ENCODE peak calls at places on chromosomes 2 and 18, in five cellular contexts. One of them, this sample, is unnamed.

GRCh38 chr2:11963966-11964365 is 217.5 kb downstream of the LPIN1 start:
- DNase-seq in gastrocnemius medialis: no peak
- DNase-seq in GM12892: no peak
- DNase-seq in H1: no peak
- DNase-seq in ovary: no peak
- DNase-seq in this sample: no peak

GRCh38 chr18:28159055-28159454 is 17.9 kb downstream of the CDH2 start:
- DNase-seq in H1: no peak
- DNase-seq in GM12892: no peak
- DNase-seq in ovary: no peak
- DNase-seq in gastrocnemius medialis: no peak
- DNase-seq in this sample: no peak

GRCh38 chr2:10966741-10967140 is 55.0 kb downstream of the KCNF1 start:
- DNase-seq in H1: no peak
- DNase-seq in GM12892: no peak
- DNase-seq in ovary: no peak
- DNase-seq in gastrocnemius medialis: no peak
- DNase-seq in this sample: no peak

GRCh38 chr2:108923019-108923700 is 65.9 kb downstream of the EDAR start:
- DNase-seq in gastrocnemius medialis: no peak
- DNase-seq in GM12892: no peak
- DNase-seq in ovary: no peak
- DNase-seq in H1: no peak
- DNase-seq in this sample: no peak

GRCh38 chr2:38444247-38444646 is 67.2 kb upstream of the ATL2 start:
- DNase-seq in ovary: no peak
- DNase-seq in gastrocnemius medialis: no peak
- DNase-seq in H1: peak
- DNase-seq in GM12892: no peak
- DNase-seq in this sample: no peak

GRCh38 chr2:162198239-162198638 is 45.0 kb downstream of the FAP start:
- DNase-seq in GM12892: no peak
- DNase-seq in ovary: no peak
- DNase-seq in H1: no peak
- DNase-seq in gastrocnemius medialis: no peak
- DNase-seq in this sample: no peak

GRCh38 chr2:83368916-83369315 is 1090.2 kb downstream of the SUCLG1 start:
- DNase-seq in ovary: no peak
- DNase-seq in GM12892: no peak
- DNase-seq in H1: no peak
- DNase-seq in gastrocnemius medialis: no peak
- DNase-seq in this sample: no peak

GRCh38 chr2:179936654-179937053 is 70.4 kb downstream of the CWC22 start:
- DNase-seq in GM12892: no peak
- DNase-seq in H1: peak
- DNase-seq in ovary: no peak
- DNase-seq in gastrocnemius medialis: no peak
- DNase-seq in this sample: no peak

GRCh38 chr2:33051586-33052385 is 105.0 kb downstream of the LTBP1 start:
- DNase-seq in GM12892: no peak
- DNase-seq in gastrocnemius medialis: no peak
- DNase-seq in ovary: no peak
- DNase-seq in H1: no peak
- DNase-seq in this sample: no peak

GRCh38 chr2:71683070-71683469 is 229.7 kb downstream of the DYSF start:
- DNase-seq in GM12892: no peak
- DNase-seq in gastrocnemius medialis: peak
- DNase-seq in H1: no peak
- DNase-seq in ovary: no peak
- DNase-seq in this sample: no peak

GRCh38 chr2:24702800-24703199 is 90.4 kb downstream of the PTRHD1 start:
- DNase-seq in ovary: no peak
- DNase-seq in GM12892: no peak
- DNase-seq in gastrocnemius medialis: no peak
- DNase-seq in H1: no peak
- DNase-seq in this sample: no peak

GRCh38 chr2:191065785-191066184 is 51.8 kb upstream of the STAT1 start:
- DNase-seq in gastrocnemius medialis: no peak
- DNase-seq in H1: no peak
- DNase-seq in GM12892: no peak
- DNase-seq in ovary: no peak
- DNase-seq in this sample: no peak

GRCh38 chr2:23566236-23567142 is 181.5 kb downstream of the KLHL29 start:
- DNase-seq in gastrocnemius medialis: no peak
- DNase-seq in ovary: no peak
- DNase-seq in H1: peak
- DNase-seq in GM12892: peak
- DNase-seq in this sample: peak

GRCh38 chr2:203814661-203815540 is 52.7 kb upstream of the CTLA4 start:
- DNase-seq in H1: no peak
- DNase-seq in GM12892: peak
- DNase-seq in gastrocnemius medialis: peak
- DNase-seq in ovary: peak
- DNase-seq in this sample: peak

GRCh38 chr2:158598856-158599517 is 142.2 kb downstream of the PKP4 start:
- DNase-seq in ovary: no peak
- DNase-seq in H1: no peak
- DNase-seq in gastrocnemius medialis: no peak
- DNase-seq in GM12892: no peak
- DNase-seq in this sample: no peak

GRCh38 chr2:20378891-20379519 is 28.4 kb upstream of the PUM2 start:
- DNase-seq in gastrocnemius medialis: peak
- DNase-seq in ovary: peak
- DNase-seq in GM12892: no peak
- DNase-seq in H1: peak
- DNase-seq in this sample: no peak

GRCh38 chr2:96648306-96648705 is 5.7 kb downstream of the FER1L5 start:
- DNase-seq in gastrocnemius medialis: no peak
- DNase-seq in H1: no peak
- DNase-seq in ovary: no peak
- DNase-seq in GM12892: no peak
- DNase-seq in this sample: no peak

GRCh38 chr2:121387591-121388325 is 102.8 kb upstream of the TFCP2L1 start:
- DNase-seq in gastrocnemius medialis: no peak
- DNase-seq in GM12892: no peak
- DNase-seq in H1: no peak
- DNase-seq in ovary: no peak
- DNase-seq in this sample: no peak

GRCh38 chr2:102455061-102455670 is 17.9 kb upstream of the SLC9A4 start:
- DNase-seq in ovary: no peak
- DNase-seq in GM12892: no peak
- DNase-seq in H1: no peak
- DNase-seq in gastrocnemius medialis: no peak
- DNase-seq in this sample: no peak

GRCh38 chr2:18411571-18411970 is 148.9 kb downstream of the RDH14 start:
- DNase-seq in ovary: no peak
- DNase-seq in H1: no peak
- DNase-seq in gastrocnemius medialis: no peak
- DNase-seq in GM12892: no peak
- DNase-seq in this sample: no peak

GRCh38 chr2:207692206-207693065 is 19.0 kb upstream of the CCNYL1 start:
- DNase-seq in ovary: no peak
- DNase-seq in H1: no peak
- DNase-seq in GM12892: peak
- DNase-seq in gastrocnemius medialis: no peak
- DNase-seq in this sample: no peak

GRCh38 chr2:108974674-108975073 is 14.3 kb downstream of the EDAR start:
- DNase-seq in H1: no peak
- DNase-seq in ovary: no peak
- DNase-seq in gastrocnemius medialis: no peak
- DNase-seq in GM12892: no peak
- DNase-seq in this sample: no peak

GRCh38 chr18:70160075-70160678 is 45.3 kb downstream of the RTTN start:
- DNase-seq in ovary: no peak
- DNase-seq in gastrocnemius medialis: no peak
- DNase-seq in H1: no peak
- DNase-seq in GM12892: no peak
- DNase-seq in this sample: no peak

GRCh38 chr2:37832590-37833197 is 92.4 kb upstream of the RMDN2 start:
- DNase-seq in H1: peak
- DNase-seq in GM12892: peak
- DNase-seq in gastrocnemius medialis: peak
- DNase-seq in ovary: peak
- DNase-seq in this sample: peak

GRCh38 chr2:163828760-163829159 is 93.0 kb upstream of the FIGN start:
- DNase-seq in gastrocnemius medialis: no peak
- DNase-seq in ovary: no peak
- DNase-seq in GM12892: no peak
- DNase-seq in H1: no peak
- DNase-seq in this sample: no peak

GRCh38 chr18:21064347-21064746 is 47.3 kb downstream of the ROCK1 start:
- DNase-seq in GM12892: no peak
- DNase-seq in gastrocnemius medialis: no peak
- DNase-seq in ovary: no peak
- DNase-seq in H1: no peak
- DNase-seq in this sample: no peak

GRCh38 chr2:120881981-120882788 is 146.5 kb downstream of the GLI2 start:
- DNase-seq in ovary: no peak
- DNase-seq in H1: no peak
- DNase-seq in gastrocnemius medialis: no peak
- DNase-seq in GM12892: no peak
- DNase-seq in this sample: no peak

GRCh38 chr2:191710411-191710900 is 32.5 kb downstream of the NABP1 start:
- DNase-seq in ovary: no peak
- DNase-seq in GM12892: no peak
- DNase-seq in gastrocnemius medialis: no peak
- DNase-seq in H1: no peak
- DNase-seq in this sample: no peak

GRCh38 chr2:40224321-40224720 is 227.6 kb downstream of the SLC8A1 start:
- DNase-seq in ovary: no peak
- DNase-seq in H1: no peak
- DNase-seq in gastrocnemius medialis: no peak
- DNase-seq in GM12892: no peak
- DNase-seq in this sample: no peak

GRCh38 chr2:199148076-199148845 is 309.5 kb downstream of the SATB2 start:
- DNase-seq in H1: no peak
- DNase-seq in ovary: no peak
- DNase-seq in GM12892: no peak
- DNase-seq in gastrocnemius medialis: no peak
- DNase-seq in this sample: no peak

GRCh38 chr2:19219060-19219459 is 139.4 kb downstream of the OSR1 start:
- DNase-seq in GM12892: no peak
- DNase-seq in ovary: no peak
- DNase-seq in gastrocnemius medialis: no peak
- DNase-seq in H1: no peak
- DNase-seq in this sample: no peak

GRCh38 chr2:160411167-160411566 is 82.4 kb downstream of the RBMS1 start:
- DNase-seq in ovary: no peak
- DNase-seq in H1: no peak
- DNase-seq in GM12892: no peak
- DNase-seq in gastrocnemius medialis: no peak
- DNase-seq in this sample: no peak

GRCh38 chr2:241201445-241202267 is 13.2 kb downstream of the ANO7 start:
- DNase-seq in ovary: no peak
- DNase-seq in GM12892: no peak
- DNase-seq in H1: no peak
- DNase-seq in gastrocnemius medialis: no peak
- DNase-seq in this sample: no peak

GRCh38 chr2:73114273-73114867 is 1.6 kb upstream of the RAB11FIP5 start:
- DNase-seq in gastrocnemius medialis: no peak
- DNase-seq in ovary: no peak
- DNase-seq in H1: no peak
- DNase-seq in GM12892: no peak
- DNase-seq in this sample: no peak

GRCh38 chr2:8581048-8581561 is 100.8 kb upstream of the ID2 start:
- DNase-seq in gastrocnemius medialis: no peak
- DNase-seq in H1: no peak
- DNase-seq in ovary: peak
- DNase-seq in GM12892: no peak
- DNase-seq in this sample: no peak

GRCh38 chr18:8469793-8470192 is 139.4 kb upstream of the RAB12 start:
- DNase-seq in H1: no peak
- DNase-seq in GM12892: no peak
- DNase-seq in gastrocnemius medialis: no peak
- DNase-seq in ovary: no peak
- DNase-seq in this sample: no peak

GRCh38 chr18:68843467-68844089 is 45.7 kb downstream of the CCDC102B start:
- DNase-seq in GM12892: no peak
- DNase-seq in H1: no peak
- DNase-seq in ovary: no peak
- DNase-seq in gastrocnemius medialis: no peak
- DNase-seq in this sample: no peak

GRCh38 chr18:24914148-24914525 is 437.8 kb downstream of the ZNF521 start:
- DNase-seq in ovary: no peak
- DNase-seq in GM12892: no peak
- DNase-seq in gastrocnemius medialis: no peak
- DNase-seq in H1: no peak
- DNase-seq in this sample: no peak
- TF ChIP-seq POLR2A in ovary: no peak
- TF ChIP-seq POLR2A in GM12892: no peak
- TF ChIP-seq POLR2A in gastrocnemius medialis: no peak
- TF ChIP-seq POLR2A in H1: no peak
- TF ChIP-seq POLR2A in this sample: no peak

GRCh38 chr18:75214766-75215515 is 4.3 kb downstream of the TSHZ1 start:
- DNase-seq in H1: no peak
- DNase-seq in ovary: no peak
- DNase-seq in GM12892: no peak
- DNase-seq in gastrocnemius medialis: no peak
- DNase-seq in this sample: no peak
- TF ChIP-seq POLR2A in H1: no peak
- TF ChIP-seq POLR2A in ovary: no peak
- TF ChIP-seq POLR2A in GM12892: no peak
- TF ChIP-seq POLR2A in gastrocnemius medialis: no peak
- TF ChIP-seq POLR2A in this sample: no peak

GRCh38 chr2:81481242-81481993 is 1176.9 kb upstream of the LRRTM1 start:
- DNase-seq in GM12892: no peak
- DNase-seq in ovary: peak
- DNase-seq in H1: no peak
- DNase-seq in gastrocnemius medialis: no peak
- DNase-seq in this sample: no peak
- TF ChIP-seq POLR2A in GM12892: no peak
- TF ChIP-seq POLR2A in ovary: no peak
- TF ChIP-seq POLR2A in H1: no peak
- TF ChIP-seq POLR2A in gastrocnemius medialis: no peak
- TF ChIP-seq POLR2A in this sample: no peak

GRCh38 chr2:70124983-70125480 is 37.8 kb downstream of the PCBP1 start:
- DNase-seq in gastrocnemius medialis: peak
- DNase-seq in ovary: peak
- DNase-seq in GM12892: no peak
- DNase-seq in H1: no peak
- DNase-seq in this sample: no peak
- TF ChIP-seq POLR2A in gastrocnemius medialis: peak
- TF ChIP-seq POLR2A in ovary: no peak
- TF ChIP-seq POLR2A in GM12892: peak
- TF ChIP-seq POLR2A in H1: peak
- TF ChIP-seq POLR2A in this sample: peak